ENCODE peak calls at places on chromosome 18, in four cellular contexts. One of them, this sample, is unnamed. For H3K9me3, the result is how much of the 10 kb centered on the place peaks cover.

GRCh38 chr18:55910328-55910727 is 322.3 kb upstream of the TCF4 start:
- DNase-seq in GM23248: no peak
- DNase-seq in Karpas-422: no peak
- DNase-seq in HCT116: no peak
- DNase-seq in this sample: no peak

GRCh38 chr18:26133652-26134051 is at the start of gene PSMA8:
- DNase-seq in HCT116: no peak
- DNase-seq in Karpas-422: no peak
- DNase-seq in GM23248: no peak
- DNase-seq in this sample: no peak

GRCh38 chr18:78492813-78493371 is 486.7 kb upstream of the SALL3 start:
- DNase-seq in HCT116: no peak
- DNase-seq in GM23248: no peak
- DNase-seq in Karpas-422: peak
- DNase-seq in this sample: no peak

GRCh38 chr18:13217466-13217961 is 1.0 kb upstream of the LDLRAD4 start:
- DNase-seq in HCT116: no peak
- DNase-seq in GM23248: peak
- DNase-seq in Karpas-422: no peak
- DNase-seq in this sample: peak

GRCh38 chr18:22170421-22171262 is 1.3 kb downstream of the GATA6 start:
- DNase-seq in Karpas-422: no peak
- DNase-seq in GM23248: peak
- DNase-seq in HCT116: no peak
- DNase-seq in this sample: peak

GRCh38 chr18:52813637-52814416 is 473.8 kb downstream of the DCC start:
- DNase-seq in HCT116: no peak
- DNase-seq in GM23248: no peak
- DNase-seq in Karpas-422: no peak
- DNase-seq in this sample: peak

GRCh38 chr18:23743733-23744333 is 54.6 kb downstream of the LAMA3 start:
- DNase-seq in Karpas-422: no peak
- DNase-seq in HCT116: no peak
- DNase-seq in GM23248: no peak
- DNase-seq in this sample: no peak

GRCh38 chr18:3458952-3459853 is 9.2 kb downstream of the TGIF1 start:
- DNase-seq in HCT116: no peak
- DNase-seq in GM23248: peak
- DNase-seq in Karpas-422: no peak
- DNase-seq in this sample: peak

GRCh38 chr18:45637546-45638327 is 22.5 kb downstream of the SLC14A2 start:
- DNase-seq in Karpas-422: no peak
- DNase-seq in GM23248: peak
- DNase-seq in HCT116: no peak
- DNase-seq in this sample: peak

GRCh38 chr18:26549103-26549485 is 741 bp upstream of the KCTD1 start:
- DNase-seq in Karpas-422: peak
- DNase-seq in HCT116: no peak
- DNase-seq in GM23248: peak
- DNase-seq in this sample: peak

GRCh38 chr18:37429768-37430167 is 135.8 kb downstream of the CELF4 start:
- DNase-seq in Karpas-422: peak
- DNase-seq in HCT116: peak
- DNase-seq in GM23248: no peak
- DNase-seq in this sample: no peak

GRCh38 chr18:12657849-12658829 is at the start of gene SPIRE1:
- DNase-seq in Karpas-422: peak
- DNase-seq in GM23248: peak
- DNase-seq in HCT116: no peak
- DNase-seq in this sample: peak

GRCh38 chr18:10113156-10114022 is 199.6 kb downstream of the VAPA start:
- DNase-seq in HCT116: no peak
- DNase-seq in GM23248: no peak
- DNase-seq in Karpas-422: no peak
- DNase-seq in this sample: peak

GRCh38 chr18:12307251-12307736 is 747 bp upstream of the TUBB6 start:
- DNase-seq in HCT116: no peak
- DNase-seq in Karpas-422: no peak
- DNase-seq in GM23248: peak
- DNase-seq in this sample: peak

GRCh38 chr18:56982756-56983155 is 164.1 kb upstream of the BOD1L2 start:
- DNase-seq in GM23248: no peak
- DNase-seq in HCT116: no peak
- DNase-seq in Karpas-422: no peak
- DNase-seq in this sample: no peak

DNA sequence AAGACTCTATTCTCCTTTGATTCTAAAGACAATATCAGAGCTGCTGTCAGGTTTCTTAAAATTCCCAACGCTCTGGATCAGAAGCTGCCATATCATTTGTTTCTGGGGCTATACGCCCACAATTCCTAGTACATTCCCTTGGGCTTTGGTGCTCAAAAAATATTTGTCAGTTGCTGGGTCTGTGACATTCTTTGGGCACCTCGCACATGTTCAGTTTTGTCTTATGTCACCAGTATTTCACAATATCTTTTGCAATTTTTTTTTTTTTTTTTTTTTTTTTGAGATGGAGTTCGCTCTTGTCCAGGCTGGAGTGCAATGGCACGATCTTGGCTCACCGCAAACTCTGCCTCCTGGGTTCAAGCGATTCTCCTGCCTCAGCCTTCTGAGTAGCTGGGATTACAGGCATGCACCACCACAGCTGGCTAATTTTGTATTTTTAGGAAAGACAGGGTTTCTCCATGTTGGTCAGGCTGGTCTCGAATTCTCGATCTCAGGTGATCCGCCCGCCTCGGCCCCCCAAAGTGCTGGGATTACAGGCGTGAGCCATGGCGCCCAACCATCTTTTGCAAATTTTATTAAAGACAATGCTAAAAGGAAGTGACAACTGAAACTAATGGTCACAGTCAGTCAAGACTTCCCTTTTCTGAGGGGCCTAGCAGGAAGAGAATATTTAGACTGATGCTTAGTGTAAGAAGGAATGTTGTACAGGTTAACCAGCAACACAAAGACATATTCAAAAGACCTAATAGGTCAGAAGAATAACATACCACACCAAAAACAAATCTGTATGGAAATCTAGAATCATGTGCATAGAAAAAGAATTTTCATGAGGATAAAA is 6.8 kb downstream of the ZNF397 start:
- DNase-seq in HCT116: no peak
- DNase-seq in GM23248: peak
- DNase-seq in Karpas-422: peak
- DNase-seq in this sample: no peak
- H3K9me3 ChIP-seq in HCT116: under half
- H3K9me3 ChIP-seq in GM23248: under half
- H3K9me3 ChIP-seq in Karpas-422: half or more
- H3K9me3 ChIP-seq in this sample: half or more

GRCh38 chr18:63552581-63552980 is 10.4 kb downstream of the SERPINB12 start:
- DNase-seq in HCT116: no peak
- DNase-seq in GM23248: no peak
- DNase-seq in Karpas-422: no peak
- DNase-seq in this sample: no peak
- H3K9ac ChIP-seq in HCT116: no peak
- H3K9ac ChIP-seq in GM23248: peak
- H3K9ac ChIP-seq in Karpas-422: no peak
- H3K9ac ChIP-seq in this sample: peak

GRCh38 chr18:62736077-62736476 is 20.7 kb downstream of the PHLPP1 start:
- DNase-seq in HCT116: no peak
- DNase-seq in GM23248: no peak
- DNase-seq in Karpas-422: no peak
- DNase-seq in this sample: no peak
- H3K9me3 ChIP-seq in HCT116: under half
- H3K9me3 ChIP-seq in GM23248: under half
- H3K9me3 ChIP-seq in Karpas-422: under half
- H3K9me3 ChIP-seq in this sample: under half

GRCh38 chr18:74546751-74547530 is 12.6 kb downstream of the CNDP1 start:
- DNase-seq in HCT116: no peak
- DNase-seq in Karpas-422: no peak
- DNase-seq in GM23248: peak
- DNase-seq in this sample: peak
- H3K9ac ChIP-seq in HCT116: no peak
- H3K9ac ChIP-seq in Karpas-422: no peak
- H3K9ac ChIP-seq in GM23248: peak
- H3K9ac ChIP-seq in this sample: no peak

GRCh38 chr18:49041677-49042570 is 91.2 kb upstream of the SMAD7 start:
- DNase-seq in HCT116: peak
- DNase-seq in Karpas-422: peak
- DNase-seq in GM23248: peak
- DNase-seq in this sample: peak

DNA sequence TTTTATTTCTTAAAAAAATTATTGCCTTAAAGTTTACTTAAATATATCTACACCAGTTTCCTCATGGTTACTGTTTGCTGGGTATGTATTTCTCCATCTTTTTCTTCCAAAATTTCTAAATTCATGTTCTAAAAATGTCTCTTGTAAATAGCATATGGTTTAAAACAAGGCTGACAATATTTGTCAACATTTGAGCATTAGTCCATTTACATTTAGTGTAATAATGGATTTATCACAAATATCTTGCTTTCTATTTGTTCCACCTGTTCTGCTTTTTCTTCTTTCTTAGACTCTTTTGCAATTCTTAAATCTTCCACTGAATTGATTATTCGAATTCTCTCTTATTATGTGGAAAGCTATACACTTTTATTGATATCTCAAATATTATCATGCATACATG is 87.7 kb upstream of the SMAD7 start:
- DNase-seq in GM23248: no peak
- DNase-seq in Karpas-422: no peak
- DNase-seq in HCT116: no peak
- DNase-seq in this sample: no peak
- H3K9me3 ChIP-seq in GM23248: under half
- H3K9me3 ChIP-seq in Karpas-422: under half
- H3K9me3 ChIP-seq in HCT116: under half
- H3K9me3 ChIP-seq in this sample: under half

GRCh38 chr18:47174545-47175116 is 1.5 kb downstream of the IER3IP1 start:
- DNase-seq in GM23248: peak
- DNase-seq in HCT116: no peak
- DNase-seq in Karpas-422: no peak
- DNase-seq in this sample: no peak
- H3K9ac ChIP-seq in GM23248: peak
- H3K9ac ChIP-seq in HCT116: peak
- H3K9ac ChIP-seq in Karpas-422: peak
- H3K9ac ChIP-seq in this sample: peak

GRCh38 chr18:41731887-41732286 is 223.1 kb upstream of the PIK3C3 start:
- DNase-seq in HCT116: no peak
- DNase-seq in GM23248: no peak
- DNase-seq in Karpas-422: no peak
- DNase-seq in this sample: peak
- H3K9me3 ChIP-seq in HCT116: under half
- H3K9me3 ChIP-seq in GM23248: under half
- H3K9me3 ChIP-seq in Karpas-422: under half
- H3K9me3 ChIP-seq in this sample: under half

GRCh38 chr18:28854964-28855363 is 678.0 kb upstream of the CDH2 start:
- DNase-seq in Karpas-422: no peak
- DNase-seq in GM23248: peak
- DNase-seq in HCT116: no peak
- DNase-seq in this sample: peak

GRCh38 chr18:28855524-28855923 is 678.6 kb upstream of the CDH2 start:
- DNase-seq in GM23248: peak
- DNase-seq in HCT116: no peak
- DNase-seq in Karpas-422: no peak
- DNase-seq in this sample: peak

GRCh38 chr18:28858248-28858647 is 681.3 kb upstream of the CDH2 start:
- DNase-seq in Karpas-422: no peak
- DNase-seq in GM23248: no peak
- DNase-seq in HCT116: no peak
- DNase-seq in this sample: no peak

GRCh38 chr18:28855989-28856388 is 679.1 kb upstream of the CDH2 start:
- DNase-seq in Karpas-422: no peak
- DNase-seq in HCT116: no peak
- DNase-seq in GM23248: no peak
- DNase-seq in this sample: peak
- H3K9ac ChIP-seq in Karpas-422: no peak
- H3K9ac ChIP-seq in HCT116: no peak
- H3K9ac ChIP-seq in GM23248: no peak
- H3K9ac ChIP-seq in this sample: no peak

This sample was measured in adipocyte.